ENCODE peak calls at places on chromosomes 5 and 9, in ten cellular contexts. W is lower lobe of right lung, I is ovary, Z is upper lobe of right lung, A is colonic mucosa, S is fibroblast of lung, R is HCT116, K is body of pancreas, V is A673, M is uterus. L is an unnamed sample.

GRCh38 chr5:33460210-33460609 is 19.4 kb downstream of the TARS1 start:
- DNase-seq in W (no peak), I (no peak), Z (no peak), A (no peak), S (no peak), R (no peak), K (no peak), V (no peak), M (no peak), L (peak; percentile 62)

GRCh38 chr9:98491231-98491651 is 217.5 kb downstream of the GABBR2 start:
- DNase-seq in W (no peak), I (no peak), Z (no peak), A (no peak), S (no peak), R (no peak), K (no peak), V (no peak), M (no peak), L (peak; percentile 65)

GRCh38 chr9:136051568-136052432 is 43.3 kb downstream of the NACC2 start:
- DNase-seq in W (peak; percentile 76), I (peak; percentile 58), Z (peak; percentile 82), A (peak; percentile 88), S (peak; percentile 94), R (peak; percentile 83), K (peak; percentile 73), V (peak; percentile 96), M (no peak), L (peak; percentile 93)

GRCh38 chr9:21434202-21435014 is 5.8 kb upstream of the IFNA1 start:
- DNase-seq in W (no peak), I (no peak), Z (no peak), A (peak; percentile 57), S (peak; percentile 83), R (peak; percentile 63), K (peak; percentile 56), V (peak; percentile 57), M (no peak), L (peak; percentile 70)

GRCh38 chr5:114726126-114726525 is 364.3 kb downstream of the KCNN2 start:
- DNase-seq in W (no peak), I (no peak), Z (no peak), A (no peak), S (no peak), R (no peak), K (no peak), V (no peak), M (no peak), L (no peak)

GRCh38 chr9:135702002-135702721 is at the start of gene KCNT1:
- DNase-seq in W (no peak), I (peak; percentile 85), Z (peak; percentile 73), A (peak; percentile 35), S (peak; percentile 25), R (no peak), K (peak; percentile 60), V (peak; percentile 74), M (no peak), L (no peak)

GRCh38 chr9:36686471-36686870 is 113.8 kb downstream of the MELK start:
- DNase-seq in W (no peak), I (no peak), Z (no peak), A (no peak), S (no peak), R (no peak), K (no peak), V (no peak), M (no peak), L (no peak)

GRCh38 chr5:1507016-1507375 is 16.8 kb downstream of the LPCAT1 start:
- DNase-seq in W (no peak), I (no peak), Z (no peak), A (no peak), S (no peak), R (no peak), K (no peak), V (no peak), M (no peak), L (no peak)

GRCh38 chr5:113166710-113167366 is 190.2 kb downstream of the DCP2 start:
- DNase-seq in W (no peak), I (no peak), Z (no peak), A (no peak), S (peak; percentile 31), R (peak; percentile 97), K (no peak), V (no peak), M (no peak), L (peak; percentile 97)

GRCh38 chr9:31519424-31519823 is 865.0 kb upstream of the ACO1 start:
- DNase-seq in W (no peak), I (no peak), Z (no peak), A (no peak), S (no peak), R (no peak), K (no peak), V (no peak), M (no peak), L (no peak)

GRCh38 chr5:71877511-71877910 is 158.4 kb downstream of the CARTPT start:
- DNase-seq in W (no peak), I (no peak), Z (no peak), A (no peak), S (no peak), R (no peak), K (no peak), V (no peak), M (no peak), L (no peak)

GRCh38 chr5:55993013-55993412 is 1.8 kb downstream of the IL6ST start:
- DNase-seq in W (no peak), I (no peak), Z (no peak), A (peak; percentile 30), S (peak; percentile 57), R (no peak), K (no peak), V (peak; percentile 13), M (peak; percentile 29), L (peak; percentile 32)

GRCh38 chr9:117184173-117184572 is 230.7 kb downstream of the ASTN2 start:
- DNase-seq in W (no peak), I (no peak), Z (no peak), A (no peak), S (no peak), R (no peak), K (no peak), V (peak; percentile 75), M (no peak), L (no peak)

GRCh38 chr9:87193925-87194380 is 246.6 kb upstream of the GAS1 start:
- DNase-seq in W (no peak), I (no peak), Z (no peak), A (no peak), S (peak; percentile 91), R (no peak), K (no peak), V (no peak), M (no peak), L (peak; percentile 41)

GRCh38 chr5:148998174-148998797 is 64.6 kb downstream of the SH3TC2 start:
- DNase-seq in W (no peak), I (no peak), Z (no peak), A (peak; percentile 60), S (peak; percentile 82), R (peak; percentile 63), K (peak; percentile 33), V (peak; percentile 64), M (no peak), L (peak; percentile 79)

GRCh38 chr5:148993283-148993936 is 69.5 kb downstream of the SH3TC2 start:
- DNase-seq in W (no peak), I (no peak), Z (no peak), A (no peak), S (no peak), R (no peak), K (no peak), V (no peak), M (no peak), L (no peak)

GRCh38 chr5:148999741-149000140 is 63.1 kb downstream of the SH3TC2 start:
- DNase-seq in W (no peak), I (no peak), Z (no peak), A (no peak), S (no peak), R (no peak), K (no peak), V (no peak), M (no peak), L (no peak)

GRCh38 chr5:148995791-148996190 is 67.1 kb downstream of the SH3TC2 start:
- DNase-seq in W (no peak), I (no peak), Z (no peak), A (no peak), S (no peak), R (no peak), K (no peak), V (no peak), M (no peak), L (no peak)

GRCh38 chr5:148996270-148996669 is 66.6 kb downstream of the SH3TC2 start:
- DNase-seq in W (no peak), I (no peak), Z (no peak), A (no peak), S (no peak), R (no peak), K (no peak), V (no peak), M (no peak), L (no peak)
- TF ChIP-seq CTCF in W (no peak), I (no peak), Z (no peak), A (no peak), S (no peak), R (no peak), K (no peak), V (no peak), M (no peak), L (no peak)

DNA sequence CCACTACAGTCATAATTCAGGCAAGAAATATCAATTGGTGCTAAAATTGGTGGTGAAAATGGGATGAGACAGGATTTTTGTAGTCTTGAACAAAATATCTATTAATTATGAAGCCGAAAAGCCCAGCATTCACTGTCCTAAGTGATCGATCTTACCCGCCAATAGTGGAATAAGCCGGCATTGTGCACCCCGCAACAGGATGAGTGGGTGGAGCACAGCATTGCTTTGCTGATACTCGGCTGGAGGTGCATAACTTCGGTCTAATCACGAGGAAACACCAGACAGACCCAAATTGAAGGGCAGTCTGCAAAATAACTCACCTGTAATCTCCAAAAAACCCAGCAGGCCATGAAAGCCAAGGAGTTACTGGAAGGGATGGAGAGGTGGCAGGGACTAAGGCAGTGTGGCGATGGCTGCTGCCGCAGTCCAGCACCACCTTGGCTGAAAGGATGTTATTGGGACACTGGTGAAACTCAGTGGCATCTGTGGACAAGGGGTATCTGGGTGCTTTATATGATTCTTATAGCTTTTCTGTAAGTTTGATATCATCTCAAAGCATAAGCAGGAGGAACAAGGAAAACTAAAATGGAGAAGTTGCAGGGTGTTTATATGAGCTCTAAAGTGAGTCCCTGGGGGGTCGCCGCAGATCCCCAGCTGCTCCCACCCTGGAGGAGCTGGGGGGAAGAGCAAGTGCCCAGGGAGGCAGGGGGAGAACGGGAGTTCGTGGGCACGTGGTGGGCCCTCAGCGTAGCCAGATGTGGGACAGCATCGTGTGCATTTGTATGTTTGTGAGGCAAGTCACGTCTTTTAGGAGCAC is 45.2 kb downstream of the AHRR start:
- DNase-seq in W (no peak), I (no peak), Z (no peak), A (no peak), S (no peak), R (no peak), K (no peak), V (no peak), M (no peak), L (no peak)
- H3K36me3 ChIP-seq in W (no peaks in the 10 kb centered on the region), I (no peaks in the 10 kb centered on the region), Z (no peaks in the 10 kb centered on the region), A (no peaks in the 10 kb centered on the region), S (peaks cover 9% of the 10 kb centered on the region), R (no peaks in the 10 kb centered on the region), K (no peaks in the 10 kb centered on the region), V (no peaks in the 10 kb centered on the region), M (no peaks in the 10 kb centered on the region), L (no peaks in the 10 kb centered on the region)

GRCh38 chr5:7394889-7395431 is 978 bp upstream of the ADCY2 start:
- DNase-seq in W (no peak), I (peak; percentile 40), Z (no peak), A (no peak), S (no peak), R (no peak), K (no peak), V (no peak), M (no peak), L (no peak)
- TF ChIP-seq CTCF in W (no peak), I (no peak), Z (no peak), A (no peak), S (no peak), R (no peak), K (no peak), V (no peak), M (no peak), L (no peak)

GRCh38 chr5:34663771-34664496 is 7.8 kb downstream of the RAI14 start:
- DNase-seq in W (no peak), I (no peak), Z (no peak), A (no peak), S (no peak), R (no peak), K (no peak), V (no peak), M (no peak), L (no peak)
- H3K36me3 ChIP-seq in W (peaks cover 9% of the 10 kb centered on the region), I (no peaks in the 10 kb centered on the region), Z (no peaks in the 10 kb centered on the region), A (no peaks in the 10 kb centered on the region), S (peaks cover 9% of the 10 kb centered on the region), R (peaks cover 12% of the 10 kb centered on the region), K (no peaks in the 10 kb centered on the region), V (no peaks in the 10 kb centered on the region), M (no peaks in the 10 kb centered on the region), L (peaks cover 15% of the 10 kb centered on the region)

L was measured in bronchial epithelial cell.